ENCODE peak calls at places on chromosomes 2 and 18, in four cellular contexts. X, R, H and Y are unnamed samples.

GRCh38 chr18:9067823-9068222 is 34.7 kb upstream of the NDUFV2 start:
- DNase-seq in H (no peak), X (no peak), R (no peak), Y (no peak)

GRCh38 chr18:76131738-76132137 is 363.3 kb downstream of the ZNF516 start:
- DNase-seq in X (no peak), R (peak), H (no peak), Y (no peak)

GRCh38 chr2:168278424-168278888 is 31.1 kb upstream of the STK39 start:
- DNase-seq in X (no peak), H (peak), R (peak), Y (no peak)

GRCh38 chr2:150911766-150912280 is 349.8 kb downstream of the RBM43 start:
- DNase-seq in H (peak), R (peak), X (no peak), Y (peak)

GRCh38 chr2:167823066-167823465 is 424.3 kb downstream of the STK39 start:
- DNase-seq in H (no peak), X (no peak), R (no peak), Y (no peak)

GRCh38 chr2:202109737-202110184 is 36.7 kb downstream of the KIAA2012 start:
- DNase-seq in R (peak), X (no peak), H (peak), Y (peak)

GRCh38 chr2:19914266-19914975 is 12.6 kb upstream of the TTC32 start:
- DNase-seq in X (no peak), H (no peak), R (no peak), Y (no peak)

GRCh38 chr18:59664329-59664728 is 32.9 kb downstream of the CCBE1 start:
- DNase-seq in R (no peak), X (no peak), H (no peak), Y (no peak)

GRCh38 chr2:241894681-241895426 is 25.3 kb downstream of the RTP5 start:
- DNase-seq in X (no peak), R (no peak), H (no peak), Y (no peak)

GRCh38 chr2:3126686-3127278 is 250.8 kb downstream of the EIPR1 start:
- DNase-seq in X (no peak), H (no peak), R (no peak), Y (peak)

GRCh38 chr2:71710805-71711469 is 257.6 kb downstream of the DYSF start:
- DNase-seq in X (no peak), H (no peak), R (no peak), Y (no peak)

GRCh38 chr2:122736279-122736678 is 980.8 kb downstream of the TSN start:
- DNase-seq in R (peak), X (no peak), H (no peak), Y (no peak)

GRCh38 chr2:234451852-234452625 is 44.8 kb downstream of the ARL4C start:
- DNase-seq in H (peak), X (no peak), R (peak), Y (no peak)

GRCh38 chr18:59402432-59403090 is 43.5 kb upstream of the LMAN1 start:
- DNase-seq in X (peak), R (peak), H (peak), Y (peak)

GRCh38 chr2:26610504-26611335 is 30.4 kb downstream of the CIB4 start:
- DNase-seq in X (no peak), H (no peak), R (no peak), Y (no peak)
- TF ChIP-seq EZH2 in X (no peak), H (no peak), R (peak), Y (no peak)

DNA sequence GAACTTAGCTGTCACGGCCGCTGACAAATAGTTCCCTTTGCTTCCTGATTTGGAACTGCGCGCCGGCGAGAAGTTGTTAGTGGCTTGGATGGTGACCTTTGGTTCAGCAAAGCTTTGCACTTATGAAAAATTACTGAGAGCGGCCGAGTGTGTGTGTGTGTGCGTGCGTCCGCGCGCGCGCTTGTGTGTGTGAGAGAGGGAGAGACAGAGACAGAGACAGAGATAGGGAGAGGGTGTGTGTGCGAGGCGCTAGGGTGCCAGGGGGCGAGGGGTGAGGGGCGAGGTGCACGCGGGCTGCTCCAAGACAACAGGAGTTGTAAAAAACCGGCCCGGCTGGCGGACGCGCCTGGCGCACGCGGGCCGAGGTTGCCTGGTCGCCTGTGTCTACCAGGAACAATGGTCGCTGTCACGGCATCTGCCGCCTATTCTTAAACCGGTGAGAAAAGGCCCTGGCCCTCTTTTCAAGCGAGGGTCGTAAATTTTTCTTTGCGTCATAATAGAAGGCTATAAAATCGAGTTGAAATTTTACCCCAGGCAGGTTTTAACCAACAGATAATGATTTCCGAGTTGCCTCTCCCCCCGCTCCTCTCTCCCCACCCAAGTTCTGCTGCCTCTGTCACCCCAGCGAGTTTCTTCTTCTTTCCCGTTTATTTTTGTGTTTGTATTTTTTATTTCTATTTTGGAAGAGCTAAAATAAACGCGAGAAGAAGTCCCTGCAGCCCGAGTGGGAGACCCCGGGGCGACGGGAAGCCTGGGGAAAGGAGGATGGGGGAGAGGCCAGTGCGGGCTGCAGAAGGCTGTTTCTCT is 595 bp downstream of the HOXD3 start:
- DNase-seq in X (no peak), H (peak), R (peak), Y (peak)
- TF ChIP-seq EZH2 in X (no peak), H (no peak), R (peak), Y (no peak)

GRCh38 chr2:149653831-149654445 is 66.4 kb upstream of the MMADHC start:
- DNase-seq in R (no peak), H (no peak), X (no peak), Y (no peak)
- TF ChIP-seq EZH2 in R (no peak), H (no peak), X (no peak), Y (no peak)

DNA sequence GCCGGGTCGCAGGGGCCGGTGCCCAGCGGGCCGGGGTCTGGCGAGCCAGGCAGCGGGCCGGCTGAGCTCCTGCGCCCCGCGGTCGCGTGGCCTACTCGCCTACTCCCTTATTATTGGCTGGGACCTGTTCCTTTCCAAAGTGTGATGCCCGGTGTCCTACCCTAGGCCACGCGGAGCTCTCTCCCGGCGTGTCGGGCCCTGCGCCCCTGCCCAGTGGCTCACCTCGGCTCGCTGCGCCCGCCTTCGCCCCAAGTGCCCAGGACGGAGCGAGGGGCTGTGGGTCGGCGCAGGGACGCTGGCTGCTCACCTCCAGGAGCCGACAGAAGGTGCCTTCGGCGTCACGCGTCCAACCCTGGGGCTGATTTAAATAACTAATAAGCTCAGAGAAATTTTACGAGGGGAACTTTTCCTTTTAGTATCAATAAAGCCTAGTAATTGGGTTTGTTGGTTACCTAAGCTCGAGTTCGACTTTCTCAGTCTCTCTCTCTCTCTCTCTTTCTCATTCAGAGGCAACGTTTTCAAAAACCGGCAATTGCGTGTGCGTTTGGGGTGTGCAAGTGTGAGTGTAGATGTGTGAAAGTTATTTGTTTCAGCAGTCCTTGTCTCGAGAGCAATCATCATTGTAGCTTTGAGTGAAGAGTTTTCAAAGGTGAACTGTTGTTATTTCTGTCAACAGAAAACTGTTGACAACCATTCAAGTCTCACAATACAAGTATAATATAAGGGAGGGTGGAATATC is 7.0 kb upstream of the SATB2 start:
- DNase-seq in X (no peak), H (no peak), R (no peak), Y (no peak)
- TF ChIP-seq EZH2 in X (no peak), H (no peak), R (peak), Y (no peak)

GRCh38 chr2:148876190-148876588 is 1.2 kb downstream of the KIF5C start:
- DNase-seq in R (no peak), H (no peak), X (no peak), Y (no peak)
- TF ChIP-seq EZH2 in R (peak), H (peak), X (no peak), Y (peak)

GRCh38 chr18:78974115-78974740 is 5.4 kb upstream of the SALL3 start:
- DNase-seq in H (no peak), R (no peak), X (no peak), Y (no peak)
- TF ChIP-seq EZH2 in H (no peak), R (no peak), X (no peak), Y (peak)